ENCODE peak calls at places on chromosomes 1 and 21, in eight cellular contexts. H is neural progenitor cell, U is colonic mucosa, O is mammary epithelial cell, Z is mesendoderm, A is fibroblast of lung, C is neuronal stem cell, Q is K562. V is an unnamed sample.
A peak's percentile ranks its signal among the peaks of the same experiment; 100 is the strongest.

GRCh38 chr1:211323156-211324063 is 3.2 kb upstream of the TRAF5 start:
- DNase-seq in A (peak; percentile 49), Z (peak; percentile 84), H (peak; percentile 77), O (peak; percentile 45), U (peak; percentile 74), C (peak; percentile 51), Q (peak; percentile 50), V (peak; percentile 85)

GRCh38 chr1:9101510-9102146 is 27.3 kb downstream of the GPR157 start:
- DNase-seq in Z (peak; percentile 81), O (peak; percentile 42), U (peak; percentile 52), H (peak; percentile 80), C (peak; percentile 18), A (peak; percentile 57), Q (peak; percentile 37), V (peak; percentile 68)

GRCh38 chr1:27528701-27529637 is 39.0 kb upstream of the WASF2 start:
- DNase-seq in C (no peak), H (peak; percentile 58), U (peak; percentile 72), A (peak; percentile 52), O (peak; percentile 56), Q (peak; percentile 67), Z (peak; percentile 64), V (peak; percentile 54)

GRCh38 chr21:44582055-44582454 is 1.7 kb upstream of the KRTAP10-5 start:
- DNase-seq in A (no peak), H (no peak), Q (peak; percentile 26), C (no peak), U (no peak), O (no peak), Z (no peak), V (no peak)

GRCh38 chr1:31620631-31621497 is 3.4 kb downstream of the HCRTR1 start:
- DNase-seq in U (no peak), H (no peak), O (no peak), Q (no peak), C (no peak), A (no peak), Z (no peak), V (no peak)

GRCh38 chr1:53110370-53111072 is 31.9 kb downstream of the SLC1A7 start:
- DNase-seq in Z (no peak), H (no peak), O (no peak), C (no peak), Q (no peak), U (no peak), A (peak; percentile 78), V (peak; percentile 56)

GRCh38 chr21:44199448-44199847 is 41.3 kb downstream of the ICOSLG start:
- DNase-seq in U (no peak), A (no peak), C (no peak), O (no peak), H (peak; percentile 1), Z (peak; percentile 44), Q (peak; percentile 8), V (no peak)

GRCh38 chr1:22410928-22411495 is 40.6 kb upstream of the ZBTB40 start:
- DNase-seq in C (no peak), Q (no peak), O (no peak), Z (no peak), A (no peak), H (no peak), U (no peak), V (no peak)

GRCh38 chr1:210797422-210797821 is 336.5 kb downstream of the KCNH1 start:
- DNase-seq in Q (no peak), U (no peak), O (no peak), A (no peak), C (no peak), H (no peak), Z (no peak), V (no peak)

GRCh38 chr1:227756172-227756959 is 21.1 kb downstream of the SNAP47 start:
- DNase-seq in Q (no peak), A (no peak), H (no peak), C (no peak), O (no peak), Z (no peak), U (no peak), V (no peak)

GRCh38 chr1:156356262-156356874 is 12.6 kb upstream of the RHBG start:
- DNase-seq in U (no peak), Z (no peak), Q (no peak), O (no peak), H (no peak), C (no peak), A (no peak), V (no peak)
- H3K4me3 ChIP-seq in U (no peak overlapping the region), Z (no peak overlapping the region), Q (no peak overlapping the region), O (no peak overlapping the region), H (no peak overlapping the region), C (no peak overlapping the region), A (no peak overlapping the region), V (no peak overlapping the region)

GRCh38 chr1:1259948-1260614 is 13.6 kb upstream of the C1QTNF12 start:
- DNase-seq in U (no peak), H (no peak), Z (no peak), O (no peak), Q (no peak), A (no peak), C (no peak), V (no peak)

GRCh38 chr1:1260843-1261560 is 12.7 kb downstream of the UBE2J2 start:
- DNase-seq in O (no peak), C (no peak), Z (no peak), H (no peak), U (no peak), Q (no peak), A (no peak), V (no peak)

GRCh38 chr1:1259119-1259488 is 12.6 kb upstream of the C1QTNF12 start:
- DNase-seq in O (no peak), U (no peak), A (no peak), C (no peak), H (no peak), Q (no peak), Z (no peak), V (no peak)

GRCh38 chr1:1256956-1257871 is 10.7 kb upstream of the C1QTNF12 start:
- DNase-seq in O (no peak), Z (no peak), Q (no peak), H (no peak), A (no peak), U (no peak), C (no peak), V (no peak)

GRCh38 chr1:1259540-1259939 is 13.0 kb upstream of the C1QTNF12 start:
- DNase-seq in C (no peak), A (no peak), Q (no peak), Z (no peak), O (no peak), H (no peak), U (no peak), V (no peak)
- H3K9ac ChIP-seq in C (no peak overlapping the region), A (no peak overlapping the region), Q (no peak overlapping the region), Z (no peak overlapping the region), O (no peak overlapping the region), H (no peak overlapping the region), U (no peak overlapping the region), V (no peak overlapping the region)

DNA sequence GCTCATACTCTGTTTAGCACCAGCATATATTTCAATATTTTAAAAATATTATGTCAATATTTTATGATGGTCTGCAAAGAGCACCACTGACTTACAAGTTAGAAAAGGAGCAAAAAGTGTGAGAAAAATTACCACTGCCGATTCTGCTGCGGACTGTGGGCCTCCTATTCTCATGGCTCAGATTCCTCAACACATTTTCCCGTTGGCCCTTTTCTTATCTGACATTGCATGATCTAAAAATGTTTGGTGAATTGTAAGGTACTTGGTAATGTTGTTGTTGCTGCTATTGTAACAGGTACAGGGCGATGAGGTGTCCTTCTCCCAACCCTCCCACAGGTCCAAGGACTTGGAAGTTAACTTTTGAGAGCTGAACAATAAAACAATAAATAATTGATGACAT is 737 bp downstream of the C1orf162 start:
- DNase-seq in Q (no peak), C (no peak), U (no peak), H (no peak), O (no peak), A (no peak), Z (no peak), V (no peak)
- H3K4me3 ChIP-seq in Q (no peak overlapping the region), C (no peak overlapping the region), U (no peak overlapping the region), H (no peak overlapping the region), O (no peak overlapping the region), A (no peak overlapping the region), Z (no peak overlapping the region), V (no peak overlapping the region)

DNA sequence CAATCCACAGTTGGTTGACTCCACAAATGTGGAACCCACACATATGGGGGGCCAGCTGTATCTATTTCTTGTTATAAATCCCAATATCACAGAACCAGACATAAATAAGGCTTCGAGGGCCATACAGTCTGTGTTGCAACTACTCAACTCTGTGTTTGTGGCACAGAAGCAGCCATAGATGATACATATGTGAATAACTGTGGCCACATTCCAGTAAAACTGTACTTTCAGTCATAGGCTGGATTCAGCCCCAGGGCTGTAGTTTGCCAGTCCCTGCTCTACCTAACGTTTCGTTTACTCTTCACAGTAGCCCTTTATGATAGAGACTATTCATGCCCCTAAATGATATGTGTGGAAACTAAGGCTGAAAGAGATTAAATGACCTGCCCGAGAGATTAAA is 48.7 kb downstream of the FHAD1 start:
- DNase-seq in U (no peak), C (no peak), Q (no peak), Z (no peak), O (peak; percentile 37), H (no peak), A (no peak), V (no peak)
- H3K9ac ChIP-seq in U (no peak overlapping the region), C (no peak overlapping the region), Q (no peak overlapping the region), Z (no peak overlapping the region), O (no peak overlapping the region), H (no peak overlapping the region), A (no peak overlapping the region), V (no peak overlapping the region)

DNA sequence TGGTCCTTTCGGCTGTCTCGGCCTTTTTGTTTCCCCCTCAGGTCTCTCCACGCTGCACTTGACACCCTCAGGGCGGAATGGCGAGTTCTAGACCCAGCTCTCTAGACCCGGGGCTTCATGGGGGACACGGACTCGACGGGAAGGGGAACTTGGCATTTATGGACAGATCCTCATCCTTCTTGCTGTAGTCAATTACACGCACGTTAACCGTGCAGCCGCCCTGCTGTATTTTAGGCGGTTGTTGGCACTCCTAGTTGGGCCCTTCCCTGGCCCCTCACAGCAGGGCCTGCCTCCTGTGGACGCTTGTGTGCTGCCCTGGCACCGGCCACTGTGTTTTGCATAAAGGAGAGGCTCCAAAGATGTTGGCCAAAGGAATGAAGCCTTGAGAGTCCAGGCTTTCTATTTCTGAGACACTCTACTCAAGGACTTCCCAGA is 558 bp upstream of the BTG3 start:
- DNase-seq in Q (no peak), A (peak; percentile 21), Z (no peak), O (no peak), C (peak; percentile 4), H (no peak), U (peak; percentile 41), V (peak; percentile 40)
- H3K4me3 ChIP-seq in Q (peak overlapping the region; percentile 93), A (peak overlapping the region; percentile 32), Z (peak overlapping the region; percentile 20), O (peak overlapping the region; percentile 90), C (peak overlapping the region; percentile 99), H (peak overlapping the region; percentile 91), U (peak overlapping the region; percentile 65), V (peak overlapping the region; percentile 92)

DNA sequence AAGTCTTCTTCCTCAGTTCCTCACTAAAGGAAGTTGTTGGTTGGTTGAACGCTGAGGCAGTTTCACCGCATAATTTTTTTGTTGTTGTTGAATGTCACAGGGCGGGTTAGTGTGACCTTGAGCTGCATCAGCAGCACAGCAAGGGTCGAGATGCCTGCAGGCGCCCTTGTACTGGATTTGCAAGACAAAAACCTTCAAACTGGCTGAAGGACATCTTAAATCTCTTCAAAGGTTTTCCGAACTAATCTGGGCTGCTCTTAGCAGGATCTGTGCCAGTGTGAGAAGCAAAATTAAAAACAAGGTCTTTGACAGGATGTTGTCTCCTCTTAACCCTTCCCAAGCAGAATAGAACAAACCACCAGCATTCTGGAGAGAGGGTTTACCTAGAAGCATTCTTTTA is 59.4 kb downstream of the NRIP1 start:
- DNase-seq in Q (no peak), A (no peak), Z (peak; percentile 88), H (peak; percentile 26), O (no peak), C (no peak), U (no peak), V (peak; percentile 47)
- H3K9ac ChIP-seq in Q (no peak overlapping the region), A (no peak overlapping the region), Z (no peak overlapping the region), H (no peak overlapping the region), O (no peak overlapping the region), C (no peak overlapping the region), U (no peak overlapping the region), V (no peak overlapping the region)